ENCODE peak calls at places on chromosomes 2 and 18, in eight cellular contexts. One of them, this sample, is unnamed.

GRCh38 chr2:48221846-48222516 is 308.0 kb upstream of the STON1 start:
- DNase-seq in IMR-90: no peak
- DNase-seq in A549: no peak
- DNase-seq in HepG2: peak; percentile 99
- DNase-seq in K562: no peak
- DNase-seq in SK-N-SH: no peak
- DNase-seq in GM12878: no peak
- DNase-seq in H1: no peak
- DNase-seq in this sample: no peak

GRCh38 chr2:216426938-216427337 is 14.7 kb downstream of the SMARCAL1 start:
- DNase-seq in IMR-90: peak; percentile 64
- DNase-seq in A549: no peak
- DNase-seq in HepG2: no peak
- DNase-seq in K562: no peak
- DNase-seq in SK-N-SH: no peak
- DNase-seq in GM12878: no peak
- DNase-seq in H1: no peak
- DNase-seq in this sample: no peak

GRCh38 chr2:174939046-174939445 is 66.1 kb downstream of the CHN1 start:
- DNase-seq in IMR-90: peak; percentile 79
- DNase-seq in A549: peak; percentile 9
- DNase-seq in HepG2: no peak
- DNase-seq in K562: no peak
- DNase-seq in SK-N-SH: no peak
- DNase-seq in GM12878: no peak
- DNase-seq in H1: no peak
- DNase-seq in this sample: peak; percentile 13

GRCh38 chr2:230849633-230850357 is 14.9 kb upstream of the ITM2C start:
- DNase-seq in IMR-90: no peak
- DNase-seq in A549: peak; percentile 66
- DNase-seq in HepG2: peak; percentile 40
- DNase-seq in K562: peak; percentile 69
- DNase-seq in SK-N-SH: no peak
- DNase-seq in GM12878: no peak
- DNase-seq in H1: peak; percentile 99
- DNase-seq in this sample: peak; percentile 35

GRCh38 chr2:204325468-204325867 is 219.8 kb upstream of the PARD3B start:
- DNase-seq in IMR-90: peak; percentile 87
- DNase-seq in A549: peak; percentile 49
- DNase-seq in HepG2: peak; percentile 71
- DNase-seq in K562: peak; percentile 64
- DNase-seq in SK-N-SH: peak; percentile 72
- DNase-seq in GM12878: no peak
- DNase-seq in H1: peak; percentile 67
- DNase-seq in this sample: peak; percentile 62

GRCh38 chr2:1675633-1676032 is 68.7 kb downstream of the PXDN start:
- DNase-seq in IMR-90: peak; percentile 99
- DNase-seq in A549: peak; percentile 80
- DNase-seq in HepG2: no peak
- DNase-seq in K562: no peak
- DNase-seq in SK-N-SH: no peak
- DNase-seq in GM12878: no peak
- DNase-seq in H1: no peak
- DNase-seq in this sample: peak; percentile 34

GRCh38 chr2:61660511-61661388 is 122.6 kb upstream of the XPO1 start:
- DNase-seq in IMR-90: no peak
- DNase-seq in A549: no peak
- DNase-seq in HepG2: peak; percentile 39
- DNase-seq in K562: no peak
- DNase-seq in SK-N-SH: no peak
- DNase-seq in GM12878: no peak
- DNase-seq in H1: no peak
- DNase-seq in this sample: no peak

GRCh38 chr2:19857806-19858205 is 44.0 kb downstream of the TTC32 start:
- DNase-seq in IMR-90: no peak
- DNase-seq in A549: no peak
- DNase-seq in HepG2: no peak
- DNase-seq in K562: no peak
- DNase-seq in SK-N-SH: no peak
- DNase-seq in GM12878: no peak
- DNase-seq in H1: no peak
- DNase-seq in this sample: no peak

GRCh38 chr18:59697236-59697932 is at the start of gene CCBE1:
- DNase-seq in IMR-90: peak; percentile 71
- DNase-seq in A549: peak; percentile 42
- DNase-seq in HepG2: no peak
- DNase-seq in K562: peak; percentile 55
- DNase-seq in SK-N-SH: peak; percentile 70
- DNase-seq in GM12878: no peak
- DNase-seq in H1: peak; percentile 96
- DNase-seq in this sample: peak; percentile 29

GRCh38 chr2:105377871-105378270 is 21.0 kb downstream of the FHL2 start:
- DNase-seq in IMR-90: no peak
- DNase-seq in A549: no peak
- DNase-seq in HepG2: no peak
- DNase-seq in K562: no peak
- DNase-seq in SK-N-SH: peak; percentile 64
- DNase-seq in GM12878: no peak
- DNase-seq in H1: no peak
- DNase-seq in this sample: no peak

GRCh38 chr2:121562269-121563176 is 31.8 kb downstream of the RNU4ATAC start:
- DNase-seq in IMR-90: no peak
- DNase-seq in A549: no peak
- DNase-seq in HepG2: no peak
- DNase-seq in K562: no peak
- DNase-seq in SK-N-SH: no peak
- DNase-seq in GM12878: no peak
- DNase-seq in H1: no peak
- DNase-seq in this sample: no peak

GRCh38 chr18:59446012-59446411 is 86.9 kb upstream of the LMAN1 start:
- DNase-seq in IMR-90: peak; percentile 42
- DNase-seq in A549: no peak
- DNase-seq in HepG2: no peak
- DNase-seq in K562: no peak
- DNase-seq in SK-N-SH: no peak
- DNase-seq in GM12878: no peak
- DNase-seq in H1: no peak
- DNase-seq in this sample: no peak

GRCh38 chr2:2717406-2717805 is 386.3 kb upstream of the MYT1L start:
- DNase-seq in IMR-90: no peak
- DNase-seq in A549: no peak
- DNase-seq in HepG2: no peak
- DNase-seq in K562: no peak
- DNase-seq in SK-N-SH: no peak
- DNase-seq in GM12878: no peak
- DNase-seq in H1: no peak
- DNase-seq in this sample: no peak

GRCh38 chr18:63511285-63511684 is 30.9 kb upstream of the SERPINB12 start:
- DNase-seq in IMR-90: peak; percentile 63
- DNase-seq in A549: peak; percentile 13
- DNase-seq in HepG2: peak; percentile 37
- DNase-seq in K562: no peak
- DNase-seq in SK-N-SH: peak; percentile 23
- DNase-seq in GM12878: no peak
- DNase-seq in H1: peak; percentile 68
- DNase-seq in this sample: peak; percentile 82

GRCh38 chr2:151946856-151947523 is 118.8 kb upstream of the ARL5A start:
- DNase-seq in IMR-90: peak; percentile 1
- DNase-seq in A549: peak; percentile 60
- DNase-seq in HepG2: peak; percentile 45
- DNase-seq in K562: peak; percentile 70
- DNase-seq in SK-N-SH: peak; percentile 62
- DNase-seq in GM12878: no peak
- DNase-seq in H1: peak; percentile 77
- DNase-seq in this sample: peak; percentile 21

DNA sequence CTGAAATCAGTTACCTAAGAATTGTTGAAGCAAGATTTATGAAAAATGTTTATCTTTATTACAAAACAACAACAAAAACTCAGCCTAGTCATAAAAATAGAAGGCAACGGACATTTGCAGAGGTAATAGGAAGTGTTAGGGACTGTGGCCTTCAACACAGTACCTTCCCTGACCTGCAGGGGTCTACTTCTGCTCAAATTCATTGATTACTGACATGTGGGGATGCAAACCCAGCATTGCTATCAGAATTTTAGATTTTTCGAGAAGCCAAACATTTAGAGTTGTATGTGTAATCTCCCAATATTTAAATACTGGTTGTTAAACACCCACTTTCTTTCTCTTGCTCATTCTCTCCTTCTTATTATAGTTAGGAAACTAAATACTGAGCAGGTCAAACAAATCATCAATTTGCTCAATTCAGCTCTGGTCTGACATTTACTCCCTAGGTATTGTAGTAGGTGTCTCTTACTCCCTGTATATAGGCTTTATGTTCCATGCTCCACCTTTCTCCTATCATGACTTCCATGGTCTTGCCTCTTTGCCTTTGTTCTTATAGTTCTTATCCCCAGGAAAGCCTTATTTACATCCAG is 198.5 kb downstream of the UBE2E3 start:
- DNase-seq in IMR-90: no peak
- DNase-seq in A549: no peak
- DNase-seq in HepG2: peak; percentile 43
- DNase-seq in K562: no peak
- DNase-seq in SK-N-SH: peak; percentile 8
- DNase-seq in GM12878: no peak
- DNase-seq in H1: no peak
- DNase-seq in this sample: peak; percentile 27
- TF ChIP-seq RAD21 in IMR-90: no peak
- TF ChIP-seq RAD21 in A549: peak; percentile 19
- TF ChIP-seq RAD21 in HepG2: no peak
- TF ChIP-seq RAD21 in K562: no peak
- TF ChIP-seq RAD21 in SK-N-SH: no peak
- TF ChIP-seq RAD21 in GM12878: peak; percentile 50
- TF ChIP-seq RAD21 in H1: peak; percentile 57
- TF ChIP-seq RAD21 in this sample: peak; percentile 50

GRCh38 chr2:33395660-33396249 is 80.7 kb upstream of the RASGRP3 start:
- DNase-seq in IMR-90: peak; percentile 59
- DNase-seq in A549: peak; percentile 26
- DNase-seq in HepG2: peak; percentile 18
- DNase-seq in K562: peak; percentile 52
- DNase-seq in SK-N-SH: peak; percentile 50
- DNase-seq in GM12878: no peak
- DNase-seq in H1: peak; percentile 64
- DNase-seq in this sample: peak; percentile 28
- TF ChIP-seq RAD21 in IMR-90: peak; percentile 60
- TF ChIP-seq RAD21 in A549: peak; percentile 80
- TF ChIP-seq RAD21 in HepG2: no peak
- TF ChIP-seq RAD21 in K562: peak; percentile 48
- TF ChIP-seq RAD21 in SK-N-SH: peak; percentile 64
- TF ChIP-seq RAD21 in GM12878: peak; percentile 60
- TF ChIP-seq RAD21 in H1: peak; percentile 58
- TF ChIP-seq RAD21 in this sample: peak; percentile 62

DNA sequence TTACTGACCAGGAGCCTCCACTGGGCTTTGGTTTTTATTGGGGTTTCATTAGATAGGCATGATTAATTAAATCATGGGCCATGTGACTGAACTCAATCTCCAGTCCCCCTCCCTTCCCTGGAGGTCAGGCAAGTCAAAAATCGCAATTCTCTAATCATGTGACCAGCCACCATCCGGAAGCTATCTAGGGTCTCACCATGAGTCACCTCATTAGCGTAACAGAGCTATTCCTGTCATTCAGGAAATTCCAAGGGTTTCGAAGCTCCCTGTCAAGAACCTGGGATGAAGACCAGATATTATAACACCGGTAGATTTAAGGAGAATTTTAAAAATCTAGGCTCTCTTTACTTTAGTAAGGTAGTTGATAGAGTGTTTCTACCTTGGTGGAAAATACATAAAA is 180.3 kb upstream of the TCF4 start:
- DNase-seq in IMR-90: peak; percentile 36
- DNase-seq in A549: no peak
- DNase-seq in HepG2: no peak
- DNase-seq in K562: no peak
- DNase-seq in SK-N-SH: no peak
- DNase-seq in GM12878: no peak
- DNase-seq in H1: no peak
- DNase-seq in this sample: no peak
- TF ChIP-seq RAD21 in IMR-90: no peak
- TF ChIP-seq RAD21 in A549: no peak
- TF ChIP-seq RAD21 in HepG2: no peak
- TF ChIP-seq RAD21 in K562: no peak
- TF ChIP-seq RAD21 in SK-N-SH: no peak
- TF ChIP-seq RAD21 in GM12878: no peak
- TF ChIP-seq RAD21 in H1: no peak
- TF ChIP-seq RAD21 in this sample: no peak

DNA sequence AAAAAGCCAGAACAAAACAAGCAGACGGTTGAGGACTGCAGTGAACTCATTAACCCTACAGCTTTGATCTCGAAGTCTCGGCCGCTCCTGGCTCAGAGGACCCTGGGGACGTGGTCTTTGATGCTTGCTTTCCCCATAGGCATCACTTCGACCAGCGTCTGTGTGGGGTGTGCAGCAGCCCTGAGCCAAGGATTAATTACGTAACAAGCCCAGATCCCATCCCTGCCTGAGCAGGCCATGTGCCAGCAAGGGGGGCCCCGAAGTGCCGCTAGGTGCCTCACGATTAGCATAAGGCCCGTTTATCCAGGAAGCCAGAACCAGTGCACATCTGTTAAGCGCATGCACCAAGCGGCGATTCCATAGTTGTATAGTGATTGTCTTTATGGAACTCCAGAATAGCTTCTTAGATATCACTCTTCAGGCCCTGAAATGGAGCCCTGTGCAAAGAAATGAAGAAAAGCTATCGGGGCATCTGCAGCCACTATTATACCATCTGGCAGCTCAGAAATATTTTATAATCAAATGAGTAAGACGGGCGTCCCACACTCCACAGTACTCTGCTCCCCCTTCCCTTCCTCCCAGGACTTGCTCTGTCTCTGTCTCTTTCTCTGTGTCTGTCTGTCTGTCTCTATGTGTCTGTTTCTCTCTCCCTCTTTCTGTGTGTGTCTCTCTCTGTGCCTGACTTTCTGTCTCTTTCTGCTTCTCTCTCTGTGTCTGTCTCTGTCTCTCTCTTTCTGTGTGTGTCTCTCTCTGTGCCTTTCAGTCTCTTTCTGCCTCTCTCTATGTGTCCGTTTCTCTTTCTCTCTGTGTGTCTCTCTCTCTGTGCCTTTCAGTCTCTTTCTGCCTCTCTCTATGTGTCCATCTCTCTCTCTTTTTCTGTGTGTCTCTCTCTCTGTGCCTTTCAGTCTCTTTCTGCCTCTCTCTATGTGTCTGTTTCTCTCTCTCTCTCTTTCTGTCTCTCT is 41.7 kb downstream of the HPCAL1 start:
- DNase-seq in IMR-90: peak; percentile 49
- DNase-seq in A549: no peak
- DNase-seq in HepG2: no peak
- DNase-seq in K562: no peak
- DNase-seq in SK-N-SH: peak; percentile 93
- DNase-seq in GM12878: no peak
- DNase-seq in H1: no peak
- DNase-seq in this sample: no peak
- TF ChIP-seq RAD21 in IMR-90: no peak
- TF ChIP-seq RAD21 in A549: no peak
- TF ChIP-seq RAD21 in HepG2: no peak
- TF ChIP-seq RAD21 in K562: no peak
- TF ChIP-seq RAD21 in SK-N-SH: no peak
- TF ChIP-seq RAD21 in GM12878: no peak
- TF ChIP-seq RAD21 in H1: no peak
- TF ChIP-seq RAD21 in this sample: no peak